ENCODE peak calls at places on chromosomes 6 and 20, in ten cellular contexts. F, Y, O, P, U, X, K, L, R and J are unnamed samples.

GRCh38 chr20:25011831-25012241 is 19.3 kb upstream of the APMAP start:
- DNase-seq in F (no peak), Y (no peak), O (no peak), P (peak; percentile 21), U (no peak), X (no peak), K (no peak), L (no peak), R (peak; percentile 11), J (peak; percentile 35)

GRCh38 chr6:39084506-39084905 is 30.5 kb downstream of the SAYSD1 start:
- DNase-seq in F (no peak), Y (peak; percentile 41), O (no peak), P (no peak), U (no peak), X (no peak), K (no peak), L (peak; percentile 77), R (no peak), J (no peak)

GRCh38 chr20:11112837-11113236 is 439.0 kb upstream of the JAG1 start:
- DNase-seq in F (no peak), Y (no peak), O (no peak), P (no peak), U (no peak), X (no peak), K (no peak), L (no peak), R (no peak), J (no peak)

GRCh38 chr6:84777888-84778287 is 13.5 kb upstream of the TBX18 start:
- DNase-seq in F (no peak), Y (no peak), O (no peak), P (no peak), U (no peak), X (no peak), K (no peak), L (no peak), R (no peak), J (no peak)

GRCh38 chr6:112004397-112005341 is 49.2 kb upstream of the CCN6 start:
- DNase-seq in F (no peak), Y (peak; percentile 46), O (no peak), P (no peak), U (no peak), X (no peak), K (no peak), L (no peak), R (no peak), J (no peak)

GRCh38 chr20:24465730-24466129 is 3.7 kb upstream of the SYNDIG1 start:
- DNase-seq in F (no peak), Y (peak; percentile 54), O (no peak), P (no peak), U (no peak), X (no peak), K (no peak), L (peak; percentile 85), R (no peak), J (no peak)

GRCh38 chr6:90753820-90754604 is 167.1 kb upstream of the MAP3K7 start:
- DNase-seq in F (no peak), Y (no peak), O (no peak), P (no peak), U (no peak), X (no peak), K (no peak), L (no peak), R (no peak), J (no peak)

GRCh38 chr6:136969433-136969832 is 47.3 kb downstream of the SLC35D3 start:
- DNase-seq in F (no peak), Y (peak; percentile 26), O (no peak), P (no peak), U (no peak), X (no peak), K (no peak), L (peak; percentile 39), R (no peak), J (no peak)

GRCh38 chr20:20743511-20744169 is 31.2 kb upstream of the RALGAPA2 start:
- DNase-seq in F (peak; percentile 69), Y (peak; percentile 82), O (no peak), P (peak; percentile 75), U (peak; percentile 80), X (peak; percentile 65), K (peak; percentile 21), L (peak; percentile 78), R (peak; percentile 54), J (no peak)

GRCh38 chr20:20741067-20742045 is 28.9 kb upstream of the RALGAPA2 start:
- DNase-seq in F (no peak), Y (no peak), O (no peak), P (no peak), U (no peak), X (no peak), K (no peak), L (no peak), R (peak; percentile 39), J (no peak)

GRCh38 chr20:20740595-20740994 is 28.2 kb upstream of the RALGAPA2 start:
- DNase-seq in F (no peak), Y (no peak), O (no peak), P (no peak), U (no peak), X (no peak), K (no peak), L (no peak), R (no peak), J (no peak)

GRCh38 chr20:20744170-20744725 is 31.8 kb upstream of the RALGAPA2 start:
- DNase-seq in F (no peak), Y (no peak), O (no peak), P (no peak), U (no peak), X (no peak), K (no peak), L (no peak), R (no peak), J (no peak)
- H3K4me1 ChIP-seq in F (peaks cover 51% of the 10 kb centered on the region), Y (peaks cover 39% of the 10 kb centered on the region), O (no peaks in the 10 kb centered on the region), P (peaks cover 6% of the 10 kb centered on the region), U (peaks cover 40% of the 10 kb centered on the region), X (no peaks in the 10 kb centered on the region), K (no peaks in the 10 kb centered on the region), L (peaks cover 32% of the 10 kb centered on the region), R (peaks cover 60% of the 10 kb centered on the region), J (peaks cover 22% of the 10 kb centered on the region)

GRCh38 chr6:51934098-51934497 is 153.3 kb downstream of the PKHD1 start:
- DNase-seq in F (no peak), Y (no peak), O (peak; percentile 13), P (peak; percentile 82), U (no peak), X (no peak), K (no peak), L (no peak), R (no peak), J (no peak)

GRCh38 chr6:51932956-51933355 is 154.5 kb downstream of the PKHD1 start:
- DNase-seq in F (no peak), Y (no peak), O (no peak), P (no peak), U (no peak), X (no peak), K (no peak), L (no peak), R (no peak), J (no peak)

GRCh38 chr6:51936536-51936935 is 150.9 kb downstream of the PKHD1 start:
- DNase-seq in F (no peak), Y (no peak), O (no peak), P (no peak), U (no peak), X (no peak), K (no peak), L (no peak), R (no peak), J (no peak)

GRCh38 chr6:51936941-51937340 is 150.5 kb downstream of the PKHD1 start:
- DNase-seq in F (no peak), Y (no peak), O (no peak), P (no peak), U (no peak), X (no peak), K (no peak), L (no peak), R (no peak), J (no peak)
- TF ChIP-seq CTCF in F (no peak), Y (no peak), O (no peak), P (no peak), U (no peak), X (no peak), K (no peak), L (no peak), R (no peak), J (no peak)

DNA sequence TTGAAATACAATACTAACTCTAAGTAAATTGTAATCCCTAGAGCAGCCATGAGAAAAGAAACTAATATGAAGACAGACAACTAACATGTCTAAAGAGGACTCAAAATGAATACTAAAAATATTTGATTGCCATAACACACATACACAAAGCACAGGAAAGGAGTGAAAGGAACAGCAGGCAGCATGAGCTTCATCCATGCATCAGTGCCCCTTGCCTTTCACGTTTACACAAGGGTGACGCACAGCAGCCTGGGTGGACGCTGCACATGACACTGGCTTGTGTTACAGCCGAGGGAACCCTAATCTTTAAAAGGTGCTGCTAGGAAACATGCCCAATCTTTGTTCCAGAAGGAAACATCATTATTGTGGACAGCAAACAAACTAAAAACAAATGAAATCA is 123.5 kb downstream of the MAN1A1 start:
- DNase-seq in F (no peak), Y (no peak), O (no peak), P (no peak), U (no peak), X (no peak), K (no peak), L (no peak), R (no peak), J (no peak)
- H3K4me3 ChIP-seq in F (no peak overlapping the region), Y (no peak overlapping the region), O (no peak overlapping the region), P (no peak overlapping the region), U (no peak overlapping the region), X (no peak overlapping the region), K (no peak overlapping the region), L (no peak overlapping the region), R (no peak overlapping the region), J (no peak overlapping the region)

DNA sequence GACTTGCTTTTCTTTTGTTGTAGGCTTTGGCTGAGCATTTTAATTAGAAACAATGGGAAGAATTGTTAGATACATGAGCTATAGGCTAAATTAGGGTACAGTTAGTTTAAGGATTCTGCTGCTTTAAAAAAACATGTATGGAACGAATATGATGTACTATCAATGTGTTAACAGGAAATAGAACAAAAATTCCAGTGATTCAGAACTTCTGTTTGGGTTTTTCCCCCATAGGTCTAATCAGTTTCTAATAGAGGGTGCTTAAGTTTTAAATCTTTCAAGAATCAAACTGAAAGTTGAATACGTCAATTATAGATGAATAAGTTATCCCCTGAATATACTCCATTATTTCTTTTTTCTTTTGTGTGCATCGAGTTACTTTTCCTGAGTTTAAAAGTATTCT is 1.9 kb downstream of the TAB2 start:
- DNase-seq in F (no peak), Y (no peak), O (no peak), P (no peak), U (no peak), X (no peak), K (no peak), L (no peak), R (no peak), J (no peak)
- H3K4me1 ChIP-seq in F (peaks cover 56% of the 10 kb centered on the region), Y (peaks cover 76% of the 10 kb centered on the region), O (peaks cover 52% of the 10 kb centered on the region), P (no peaks in the 10 kb centered on the region), U (peaks cover 54% of the 10 kb centered on the region), X (peaks cover 2% of the 10 kb centered on the region), K (peaks cover 16% of the 10 kb centered on the region), L (peaks cover 33% of the 10 kb centered on the region), R (peaks cover 57% of the 10 kb centered on the region), J (peaks cover 38% of the 10 kb centered on the region)